ENCODE peak calls at places on chromosomes 16 and 17, in six cellular contexts. G is fibroblast of the aortic adventitia, J is astrocyte, W is HFF-Myc, V is right lobe of liver, L is fibroblast of lung. S is an unnamed sample.

GRCh38 chr16:75064403-75065148 is 52.0 kb downstream of the LDHD start:
- DNase-seq in G (no peak), J (peak), W (no peak), V (no peak), L (no peak), S (peak)

GRCh38 chr17:42111901-42112551 is 488 bp downstream of the DHX58 start:
- DNase-seq in G (peak), J (no peak), W (no peak), V (no peak), L (peak), S (peak)

GRCh38 chr16:54431997-54432367 is 145.4 kb upstream of the IRX3 start:
- DNase-seq in G (no peak), J (no peak), W (no peak), V (no peak), L (no peak), S (no peak)

GRCh38 chr16:30532285-30533145 is 2.1 kb downstream of the ZNF747 start:
- DNase-seq in G (no peak), J (no peak), W (no peak), V (peak), L (no peak), S (no peak)

GRCh38 chr16:9016824-9017223 is 53.1 kb upstream of the USP7 start:
- DNase-seq in G (no peak), J (no peak), W (no peak), V (no peak), L (no peak), S (no peak)

GRCh38 chr17:50722746-50723145 is 3.3 kb downstream of the LUC7L3 start:
- DNase-seq in G (no peak), J (no peak), W (no peak), V (no peak), L (no peak), S (no peak)

GRCh38 chr16:67015317-67015731 is 13.6 kb upstream of the CBFB start:
- DNase-seq in G (no peak), J (no peak), W (no peak), V (peak), L (no peak), S (no peak)

GRCh38 chr17:2299756-2300155 is 3.8 kb downstream of the SMG6 start:
- DNase-seq in G (no peak), J (no peak), W (no peak), V (no peak), L (no peak), S (no peak)

GRCh38 chr16:28495795-28496749 is 1.6 kb downstream of the APOBR start:
- DNase-seq in G (no peak), J (no peak), W (no peak), V (no peak), L (no peak), S (no peak)

GRCh38 chr16:72637306-72637705 is 410.6 kb downstream of the ZFHX3 start:
- DNase-seq in G (peak), J (peak), W (peak), V (no peak), L (peak), S (no peak)

GRCh38 chr16:56861092-56861610 is 3.9 kb upstream of the SLC12A3 start:
- DNase-seq in G (no peak), J (no peak), W (no peak), V (no peak), L (peak), S (no peak)

GRCh38 chr17:82661717-82662683 is 13.8 kb upstream of the WDR45B start:
- DNase-seq in G (no peak), J (no peak), W (no peak), V (peak), L (no peak), S (no peak)

GRCh38 chr17:77644981-77645380 is 313.5 kb upstream of the TNRC6C start:
- DNase-seq in G (no peak), J (no peak), W (no peak), V (no peak), L (no peak), S (no peak)

GRCh38 chr17:27552467-27552779 is 78.6 kb upstream of the LGALS9 start:
- DNase-seq in G (peak), J (peak), W (no peak), V (no peak), L (peak), S (no peak)
- TF ChIP-seq CTCF in G (no peak), J (no peak), W (no peak), V (no peak), L (no peak), S (no peak)

GRCh38 chr17:74861554-74862107 is 1.9 kb upstream of the GRIN2C start:
- DNase-seq in G (no peak), J (no peak), W (no peak), V (no peak), L (no peak), S (no peak)
- H3K4me3 ChIP-seq in G (no peak), J (no peak), W (no peak), V (no peak), L (no peak), S (no peak)

GRCh38 chr16:48542020-48542473 is 67.9 kb downstream of the N4BP1 start:
- DNase-seq in G (peak), J (no peak), W (no peak), V (no peak), L (peak), S (peak)
- TF ChIP-seq CTCF in G (peak), J (peak), W (peak), V (peak), L (peak), S (no peak)

GRCh38 chr16:12904041-12904671 is 2.8 kb downstream of the SHISA9 start:
- DNase-seq in G (no peak), J (no peak), W (no peak), V (no peak), L (no peak), S (no peak)
- H3K4me3 ChIP-seq in G (no peak), J (no peak), W (no peak), V (no peak), L (no peak), S (no peak)

GRCh38 chr16:89344846-89345577 is 127.5 kb downstream of the ZNF778 start:
- DNase-seq in G (no peak), J (no peak), W (no peak), V (no peak), L (no peak), S (no peak)
- TF ChIP-seq CTCF in G (no peak), J (no peak), W (no peak), V (no peak), L (no peak), S (no peak)

GRCh38 chr16:31764103-31764502 is 109.5 kb upstream of the ZNF267 start:
- DNase-seq in G (no peak), J (no peak), W (no peak), V (no peak), L (no peak), S (no peak)
- H3K4me3 ChIP-seq in G (no peak), J (no peak), W (no peak), V (no peak), L (no peak), S (no peak)

DNA sequence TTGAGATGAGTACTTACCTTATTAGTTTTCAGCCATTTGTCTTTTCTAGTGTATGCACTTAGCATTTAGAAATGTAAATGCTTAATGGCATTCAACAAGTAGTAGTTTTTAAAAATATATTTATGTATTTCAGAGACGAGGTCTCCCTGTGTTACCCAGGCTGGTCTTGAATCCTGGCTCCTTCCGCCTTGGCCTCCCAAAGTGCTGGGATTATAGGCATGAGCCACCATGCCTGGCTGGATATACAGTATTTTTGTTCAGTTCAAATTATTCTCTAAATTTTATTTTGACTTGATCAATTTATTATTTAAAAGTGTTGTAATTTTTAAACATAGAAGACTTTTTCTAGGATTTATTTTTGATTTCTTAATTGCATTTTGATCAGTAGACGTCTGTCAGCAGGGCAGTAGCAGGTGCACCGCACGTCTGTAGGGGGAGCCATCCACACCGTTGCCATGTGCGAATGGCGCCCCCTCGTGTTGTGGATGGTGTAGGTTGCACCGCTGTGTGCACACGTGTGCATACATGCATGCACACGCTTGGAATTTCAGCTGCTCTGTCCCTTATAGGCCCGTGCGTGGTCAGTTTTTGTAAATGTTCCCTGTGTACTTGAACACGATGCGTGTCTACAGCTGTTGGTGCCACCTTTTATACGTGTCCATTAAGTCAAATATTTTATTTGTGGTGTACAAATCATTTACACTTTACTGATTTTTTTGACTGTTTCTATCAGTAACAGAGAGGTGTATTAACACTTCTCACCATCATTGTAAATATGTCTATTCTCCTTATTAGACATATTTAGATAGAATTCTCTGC is 30.6 kb downstream of the RPTOR start:
- DNase-seq in G (peak), J (peak), W (peak), V (peak), L (peak), S (peak)
- TF ChIP-seq CTCF in G (peak), J (peak), W (peak), V (peak), L (peak), S (peak)

GRCh38 chr17:75994802-75995350 is 5.8 kb upstream of the CDK3 start:
- DNase-seq in G (no peak), J (no peak), W (no peak), V (peak), L (no peak), S (no peak)

GRCh38 chr17:75995385-75995925 is 5.2 kb upstream of the CDK3 start:
- DNase-seq in G (no peak), J (no peak), W (no peak), V (peak), L (no peak), S (no peak)

GRCh38 chr17:75985986-75986385 is 6.9 kb downstream of the TEN1 start:
- DNase-seq in G (no peak), J (no peak), W (no peak), V (no peak), L (no peak), S (no peak)

GRCh38 chr17:75996665-75997590 is 3.7 kb upstream of the CDK3 start:
- DNase-seq in G (peak), J (peak), W (no peak), V (peak), L (peak), S (peak)

GRCh38 chr17:75991396-75991795 is 9.3 kb upstream of the CDK3 start:
- DNase-seq in G (no peak), J (no peak), W (no peak), V (no peak), L (no peak), S (no peak)
- H3K4me3 ChIP-seq in G (no peak), J (no peak), W (no peak), V (no peak), L (no peak), S (no peak)

GRCh38 chr16:1543085-1543896 is 9.8 kb downstream of the TMEM204 start:
- DNase-seq in G (peak), J (peak), W (peak), V (peak), L (peak), S (peak)
- TF ChIP-seq CTCF in G (peak), J (no peak), W (peak), V (no peak), L (no peak), S (no peak)

GRCh38 chr17:8072727-8073461 is 14.6 kb downstream of the ALOX12B start:
- DNase-seq in G (no peak), J (no peak), W (no peak), V (no peak), L (no peak), S (no peak)

GRCh38 chr17:8075081-8075480 is 12.4 kb downstream of the ALOX12B start:
- DNase-seq in G (no peak), J (no peak), W (no peak), V (no peak), L (no peak), S (no peak)

GRCh38 chr17:8072339-8072726 is 15.2 kb downstream of the ALOX12B start:
- DNase-seq in G (no peak), J (no peak), W (no peak), V (no peak), L (no peak), S (no peak)

GRCh38 chr17:8075574-8076342 is 11.8 kb downstream of the ALOX12B start:
- DNase-seq in G (no peak), J (no peak), W (no peak), V (no peak), L (no peak), S (no peak)

GRCh38 chr17:8073627-8074485 is 13.7 kb downstream of the ALOX12B start:
- DNase-seq in G (peak), J (peak), W (no peak), V (peak), L (peak), S (peak)
- H3K4me3 ChIP-seq in G (no peak), J (no peak), W (no peak), V (no peak), L (no peak), S (no peak)

S was measured in mucosa of descending colon.